ENCODE peak calls at places on chromosomes 2 and 18, in five cellular contexts. K is body of pancreas, O is stomach, A is right lobe of liver, I is HCT116. F is an unnamed sample. For H3K9me3 and H3K27me3, the result is how much of the 10 kb centered on the place peaks cover.

GRCh38 chr2:98134138-98134537 is 47.2 kb downstream of the VWA3B start:
- DNase-seq in K (no peak), O (no peak), A (no peak), I (no peak), F (no peak)

GRCh38 chr18:58572181-58572580 is 56.7 kb downstream of the ALPK2 start:
- DNase-seq in K (no peak), O (no peak), A (no peak), I (no peak), F (peak)

GRCh38 chr2:95018861-95019550 is 6.5 kb upstream of the MAL start:
- DNase-seq in K (no peak), O (no peak), A (no peak), I (no peak), F (no peak)

GRCh38 chr18:36411745-36412168 is 114.2 kb downstream of the FHOD3 start:
- DNase-seq in K (no peak), O (no peak), A (no peak), I (peak), F (no peak)

GRCh38 chr2:98348066-98348561 is 1.9 kb downstream of the CNGA3 start:
- DNase-seq in K (peak), O (no peak), A (no peak), I (no peak), F (no peak)

GRCh38 chr2:19819097-19820065 is 82.4 kb downstream of the TTC32 start:
- DNase-seq in K (no peak), O (no peak), A (no peak), I (peak), F (no peak)

GRCh38 chr2:46657042-46657504 is 177.7 kb downstream of the TMEM247 start:
- DNase-seq in K (peak), O (no peak), A (no peak), I (peak), F (peak)

GRCh38 chr18:38545071-38545470 is 979.5 kb upstream of the CELF4 start:
- DNase-seq in K (no peak), O (no peak), A (no peak), I (no peak), F (no peak)

GRCh38 chr2:202909394-202910192 is 1.9 kb downstream of the WDR12 start:
- DNase-seq in K (no peak), O (no peak), A (no peak), I (no peak), F (no peak)

GRCh38 chr2:239553376-239554000 is 152.7 kb upstream of the HDAC4 start:
- DNase-seq in K (no peak), O (no peak), A (peak), I (no peak), F (peak)

GRCh38 chr18:59665057-59666007 is 31.9 kb downstream of the CCBE1 start:
- DNase-seq in K (no peak), O (no peak), A (no peak), I (no peak), F (no peak)

GRCh38 chr2:182824759-182825143 is 41.7 kb downstream of the FRZB start:
- DNase-seq in K (no peak), O (no peak), A (no peak), I (no peak), F (no peak)

DNA sequence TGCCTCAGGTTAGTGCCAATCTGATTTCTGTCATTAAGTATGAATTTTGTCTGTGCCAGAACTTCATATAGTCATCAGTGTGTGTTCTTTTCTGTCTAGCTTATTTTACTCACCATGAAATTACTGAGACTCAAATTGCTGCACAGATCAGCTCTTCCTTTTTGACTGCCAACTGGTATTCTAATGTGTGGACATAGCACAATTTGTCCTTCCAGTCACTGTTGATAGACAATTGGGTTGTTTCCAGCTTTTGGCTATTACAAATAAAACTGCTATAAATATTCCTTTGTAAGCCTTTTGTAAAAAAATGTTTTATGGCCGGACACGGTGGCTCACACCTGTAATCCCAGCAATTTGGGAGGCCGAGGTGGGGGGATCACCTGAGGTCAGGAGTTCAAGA is 7.7 kb downstream of the SH3YL1 start:
- DNase-seq in K (no peak), O (no peak), A (no peak), I (no peak), F (no peak)
- H3K9me3 ChIP-seq in K (under half), O (under half), A (under half), I (under half), F (under half)

GRCh38 chr18:48790226-48790863 is 160.4 kb downstream of the SMAD7 start:
- DNase-seq in K (peak), O (peak), A (peak), I (peak), F (peak)
- TF ChIP-seq POLR2A in K (no peak), O (no peak), A (no peak), I (no peak), F (no peak)

DNA sequence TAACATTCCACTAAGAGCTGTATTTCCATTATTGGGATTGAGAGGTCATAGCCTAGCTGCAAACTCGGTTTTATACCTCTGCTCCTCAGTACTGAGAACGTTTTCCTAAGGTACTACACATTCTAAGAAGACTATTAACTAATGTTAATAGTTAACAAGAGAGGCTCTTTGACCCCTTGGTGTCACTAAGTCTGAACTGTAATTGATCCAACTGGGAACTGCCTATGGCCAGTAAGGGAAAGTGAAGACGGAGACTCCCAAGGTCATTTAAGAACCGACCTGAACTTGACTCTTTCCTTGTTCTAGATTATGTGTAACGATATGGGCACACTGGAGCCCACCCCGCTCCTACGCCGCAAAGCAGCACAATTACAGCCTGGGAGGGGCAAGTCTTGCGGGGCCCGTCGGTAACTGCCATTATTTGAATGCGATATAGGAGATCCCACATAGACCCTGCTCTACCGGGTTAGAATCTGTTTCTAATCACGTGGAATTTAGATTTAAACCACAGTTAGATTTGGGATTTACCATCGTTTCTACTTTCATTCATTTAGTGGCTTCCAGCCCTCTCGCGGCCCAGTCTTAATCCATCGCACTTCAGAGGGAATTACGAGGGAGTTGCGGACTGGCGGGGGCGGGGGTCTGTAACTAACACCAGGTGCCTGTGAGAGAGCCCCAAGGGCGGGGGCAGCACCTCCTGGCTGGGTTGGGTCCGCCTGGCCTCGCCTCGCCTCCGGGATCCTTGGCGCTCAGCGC is 84.1 kb upstream of the EPB41L3 start:
- DNase-seq in K (no peak), O (no peak), A (no peak), I (no peak), F (no peak)
- H3K27me3 ChIP-seq in K (under half), O (under half), A (under half), I (under half), F (under half)

DNA sequence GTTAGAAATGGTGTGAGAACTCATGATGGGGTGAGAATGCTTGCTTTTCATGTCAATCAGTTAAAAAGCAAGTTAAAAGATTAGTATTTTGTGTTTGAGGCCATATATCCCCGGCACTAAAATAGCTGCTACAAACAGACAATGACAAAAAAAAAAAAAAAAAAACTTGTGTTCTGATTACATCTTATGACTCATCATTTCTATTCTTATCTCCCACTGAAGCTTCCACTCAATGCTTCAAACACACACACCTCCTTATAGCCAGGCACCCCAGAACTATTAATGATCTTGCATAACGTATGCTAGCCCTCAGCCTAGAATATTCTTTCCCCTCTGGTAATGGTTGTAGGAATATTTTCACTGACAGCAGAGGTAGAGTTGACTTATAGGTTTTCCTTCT is 778.3 kb downstream of the TRIB2 start:
- DNase-seq in K (no peak), O (no peak), A (no peak), I (no peak), F (no peak)
- H3K9me3 ChIP-seq in K (under half), O (under half), A (under half), I (under half), F (under half)

GRCh38 chr2:74199871-74200305 is 1.5 kb downstream of the MTHFD2 start:
- DNase-seq in K (no peak), O (no peak), A (no peak), I (no peak), F (no peak)

GRCh38 chr2:74197049-74197448 is 1.4 kb upstream of the MTHFD2 start:
- DNase-seq in K (no peak), O (no peak), A (no peak), I (no peak), F (no peak)

GRCh38 chr2:74197983-74198460 is 393 bp upstream of the MTHFD2 start:
- DNase-seq in K (no peak), O (no peak), A (no peak), I (peak), F (peak)

GRCh38 chr2:74199275-74199701 is 873 bp downstream of the MTHFD2 start:
- DNase-seq in K (no peak), O (no peak), A (no peak), I (no peak), F (no peak)

DNA sequence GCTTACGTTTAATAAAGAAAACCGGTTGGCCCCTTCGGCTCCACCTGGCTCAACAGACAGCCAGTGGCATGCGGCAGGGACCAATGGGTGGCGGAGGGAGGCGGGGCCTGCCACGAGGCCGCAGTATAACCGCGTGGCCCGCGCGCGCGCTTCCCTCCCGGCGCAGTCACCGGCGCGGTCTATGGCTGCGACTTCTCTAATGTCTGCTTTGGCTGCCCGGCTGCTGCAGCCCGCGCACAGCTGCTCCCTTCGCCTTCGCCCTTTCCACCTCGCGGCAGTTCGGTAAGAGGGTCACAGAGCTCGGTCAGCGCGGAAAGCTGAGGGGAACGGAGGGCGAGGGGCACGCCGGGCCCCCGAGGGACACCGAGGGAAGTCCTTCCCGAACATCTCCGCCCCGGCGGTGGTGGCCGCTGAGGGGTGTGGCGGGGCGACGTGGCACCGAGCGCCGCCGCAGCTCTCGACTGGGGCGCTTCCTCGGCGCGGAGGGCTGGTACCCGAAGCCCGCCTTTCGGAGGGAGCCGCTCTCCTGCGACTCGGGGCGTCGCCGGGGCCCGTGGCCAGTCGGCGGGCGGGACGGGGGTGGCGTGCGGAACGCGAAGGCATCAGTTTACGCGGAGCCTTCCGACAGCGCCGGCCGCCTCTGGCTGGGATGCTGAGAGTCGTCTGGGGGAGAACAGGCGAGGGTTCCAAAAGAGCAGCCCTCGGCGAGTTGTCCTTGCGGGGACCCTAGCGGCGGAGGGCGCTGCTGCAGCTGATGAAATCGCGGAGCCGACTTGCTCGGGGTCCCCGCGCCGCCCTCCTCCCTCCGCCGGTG is at the start of gene MTHFD2:
- DNase-seq in K (peak), O (peak), A (peak), I (peak), F (peak)
- TF ChIP-seq POLR2A in K (peak), O (no peak), A (peak), I (peak), F (peak)

GRCh38 chr2:65820454-65820853 is 388.1 kb upstream of the SPRED2 start:
- DNase-seq in K (no peak), O (no peak), A (no peak), I (no peak), F (no peak)
- H3K27me3 ChIP-seq in K (under half), O (under half), A (under half), I (under half), F (under half)

DNA sequence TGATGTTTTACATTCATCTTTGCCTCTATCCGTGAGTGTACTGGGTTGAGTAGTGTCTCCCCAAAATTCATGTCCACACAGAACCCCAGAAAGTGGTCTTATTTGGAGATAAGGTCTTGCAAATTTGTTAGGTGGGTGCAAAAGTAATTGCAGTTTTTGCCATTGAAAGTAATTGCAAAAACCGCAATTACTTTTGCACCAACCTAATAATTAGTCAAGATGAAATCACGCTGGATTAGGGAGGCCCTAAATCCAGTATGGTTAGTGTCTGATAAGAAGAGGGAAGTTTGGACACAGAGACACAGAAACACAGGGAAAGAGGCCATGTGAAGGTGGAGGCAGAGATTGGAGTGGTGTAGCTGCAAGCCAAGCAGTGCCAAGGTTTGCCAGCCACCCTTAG is 57.8 kb upstream of the SPRED2 start:
- DNase-seq in K (no peak), O (no peak), A (no peak), I (no peak), F (no peak)
- H3K9me3 ChIP-seq in K (under half), O (under half), A (under half), I (under half), F (under half)